ENCODE peak calls at places on chromosomes 4 and X, in eight cellular contexts. One of them, this sample, is unnamed.

GRCh38 chrX:6968231-6968630 is 179.3 kb upstream of the STS start:
- DNase-seq in right lobe of liver: no peak
- DNase-seq in IMR-90: no peak
- DNase-seq in CD4-positive, alpha-beta T cell: no peak
- DNase-seq in tibial nerve: no peak
- DNase-seq in RWPE2: no peak
- DNase-seq in HCT116: no peak
- DNase-seq in PC-3: no peak
- DNase-seq in this sample: no peak

GRCh38 chrX:74420194-74421035 is 878 bp upstream of the SLC16A2 start:
- DNase-seq in right lobe of liver: peak; percentile 78
- DNase-seq in IMR-90: peak; percentile 48
- DNase-seq in CD4-positive, alpha-beta T cell: peak; percentile 20
- DNase-seq in tibial nerve: peak; percentile 35
- DNase-seq in RWPE2: peak; percentile 68
- DNase-seq in HCT116: no peak
- DNase-seq in PC-3: peak; percentile 70
- DNase-seq in this sample: peak; percentile 80

GRCh38 chrX:34716322-34716721 is 59.2 kb upstream of the TMEM47 start:
- DNase-seq in right lobe of liver: no peak
- DNase-seq in IMR-90: peak; percentile 11
- DNase-seq in CD4-positive, alpha-beta T cell: no peak
- DNase-seq in tibial nerve: no peak
- DNase-seq in RWPE2: no peak
- DNase-seq in HCT116: no peak
- DNase-seq in PC-3: peak; percentile 35
- DNase-seq in this sample: no peak

GRCh38 chrX:113947548-113947947 is 636.3 kb upstream of the HTR2C start:
- DNase-seq in right lobe of liver: no peak
- DNase-seq in IMR-90: no peak
- DNase-seq in CD4-positive, alpha-beta T cell: no peak
- DNase-seq in tibial nerve: no peak
- DNase-seq in RWPE2: no peak
- DNase-seq in HCT116: peak; percentile 12
- DNase-seq in PC-3: no peak
- DNase-seq in this sample: no peak

GRCh38 chr4:21976166-21976565 is 27.6 kb upstream of the KCNIP4 start:
- DNase-seq in right lobe of liver: no peak
- DNase-seq in IMR-90: no peak
- DNase-seq in CD4-positive, alpha-beta T cell: no peak
- DNase-seq in tibial nerve: no peak
- DNase-seq in RWPE2: no peak
- DNase-seq in HCT116: no peak
- DNase-seq in PC-3: no peak
- DNase-seq in this sample: no peak

GRCh38 chrX:38839269-38839668 is 38.0 kb downstream of the MID1IP1 start:
- DNase-seq in right lobe of liver: no peak
- DNase-seq in IMR-90: no peak
- DNase-seq in CD4-positive, alpha-beta T cell: no peak
- DNase-seq in tibial nerve: no peak
- DNase-seq in RWPE2: no peak
- DNase-seq in HCT116: no peak
- DNase-seq in PC-3: no peak
- DNase-seq in this sample: no peak

GRCh38 chr4:22515145-22515887 is 550 bp downstream of the ADGRA3 start:
- DNase-seq in right lobe of liver: peak; percentile 77
- DNase-seq in IMR-90: peak; percentile 64
- DNase-seq in CD4-positive, alpha-beta T cell: no peak
- DNase-seq in tibial nerve: peak; percentile 29
- DNase-seq in RWPE2: peak; percentile 72
- DNase-seq in HCT116: no peak
- DNase-seq in PC-3: peak; percentile 56
- DNase-seq in this sample: peak; percentile 69

GRCh38 chr4:33063238-33063637 is 2343.1 kb downstream of the PCDH7 start:
- DNase-seq in right lobe of liver: no peak
- DNase-seq in IMR-90: peak; percentile 54
- DNase-seq in CD4-positive, alpha-beta T cell: no peak
- DNase-seq in tibial nerve: no peak
- DNase-seq in RWPE2: no peak
- DNase-seq in HCT116: no peak
- DNase-seq in PC-3: peak; percentile 1
- DNase-seq in this sample: no peak

GRCh38 chrX:141669689-141670088 is 28.9 kb downstream of the SPANXD start:
- DNase-seq in right lobe of liver: no peak
- DNase-seq in IMR-90: no peak
- DNase-seq in CD4-positive, alpha-beta T cell: no peak
- DNase-seq in tibial nerve: no peak
- DNase-seq in RWPE2: no peak
- DNase-seq in HCT116: no peak
- DNase-seq in PC-3: no peak
- DNase-seq in this sample: no peak

DNA sequence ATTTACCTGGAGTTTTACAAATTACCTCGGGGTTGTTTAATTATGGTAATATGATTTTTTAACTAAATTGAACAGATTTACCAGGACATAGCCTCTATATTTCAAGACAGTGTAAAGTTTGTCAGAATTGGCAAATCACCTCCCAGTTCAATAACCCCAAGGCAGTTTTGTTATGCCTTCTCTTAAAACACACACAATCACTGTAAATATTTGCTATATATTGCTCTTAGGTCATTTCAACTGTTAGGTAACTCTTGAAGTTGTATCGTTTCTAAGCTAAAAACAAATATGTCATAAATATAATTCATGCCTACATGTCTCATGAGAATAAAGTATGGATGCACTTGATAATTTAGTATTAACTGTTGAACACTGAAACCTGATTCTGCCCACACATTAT is 24.1 kb downstream of the PDLIM5 start:
- DNase-seq in right lobe of liver: no peak
- DNase-seq in IMR-90: no peak
- DNase-seq in CD4-positive, alpha-beta T cell: no peak
- DNase-seq in tibial nerve: no peak
- DNase-seq in RWPE2: no peak
- DNase-seq in HCT116: no peak
- DNase-seq in PC-3: no peak
- DNase-seq in this sample: no peak
- TF ChIP-seq CTCF in right lobe of liver: no peak
- TF ChIP-seq CTCF in IMR-90: no peak
- TF ChIP-seq CTCF in CD4-positive, alpha-beta T cell: no peak
- TF ChIP-seq CTCF in tibial nerve: no peak
- TF ChIP-seq CTCF in RWPE2: no peak
- TF ChIP-seq CTCF in HCT116: no peak
- TF ChIP-seq CTCF in PC-3: no peak
- TF ChIP-seq CTCF in this sample: no peak

DNA sequence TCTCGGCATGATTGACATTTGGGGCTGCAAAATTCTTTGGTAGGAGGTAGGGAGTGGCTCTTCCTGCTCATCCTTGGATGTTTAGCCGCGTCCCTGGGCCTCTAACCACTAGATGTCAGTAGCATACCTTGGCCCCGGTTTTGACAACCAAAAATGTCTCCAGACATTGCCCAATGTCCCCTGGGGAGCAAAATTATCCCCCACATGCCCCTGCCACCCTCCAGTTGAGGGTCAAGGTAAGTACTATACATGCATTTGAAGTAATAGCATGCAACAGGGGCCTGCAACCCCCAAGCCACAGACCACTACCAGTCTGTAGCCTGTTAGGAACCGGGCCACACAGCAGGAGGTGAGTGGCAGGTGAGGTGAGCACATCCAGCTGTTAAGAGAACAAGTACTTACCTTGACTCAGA is 17.6 kb upstream of the KIAA1210 start:
- DNase-seq in right lobe of liver: peak; percentile 39
- DNase-seq in IMR-90: no peak
- DNase-seq in CD4-positive, alpha-beta T cell: no peak
- DNase-seq in tibial nerve: no peak
- DNase-seq in RWPE2: no peak
- DNase-seq in HCT116: peak; percentile 12
- DNase-seq in PC-3: peak; percentile 62
- DNase-seq in this sample: no peak
- TF ChIP-seq CTCF in right lobe of liver: peak; percentile 47
- TF ChIP-seq CTCF in IMR-90: peak; percentile 35
- TF ChIP-seq CTCF in CD4-positive, alpha-beta T cell: no peak
- TF ChIP-seq CTCF in tibial nerve: no peak
- TF ChIP-seq CTCF in RWPE2: peak; percentile 40
- TF ChIP-seq CTCF in HCT116: peak; percentile 61
- TF ChIP-seq CTCF in PC-3: peak; percentile 74
- TF ChIP-seq CTCF in this sample: peak; percentile 15

GRCh38 chr4:65968873-65969272 is 298.6 kb upstream of the EPHA5 start:
- DNase-seq in right lobe of liver: no peak
- DNase-seq in IMR-90: no peak
- DNase-seq in CD4-positive, alpha-beta T cell: no peak
- DNase-seq in tibial nerve: no peak
- DNase-seq in RWPE2: no peak
- DNase-seq in HCT116: no peak
- DNase-seq in PC-3: no peak
- DNase-seq in this sample: no peak
- TF ChIP-seq CTCF in right lobe of liver: no peak
- TF ChIP-seq CTCF in IMR-90: no peak
- TF ChIP-seq CTCF in CD4-positive, alpha-beta T cell: no peak
- TF ChIP-seq CTCF in tibial nerve: no peak
- TF ChIP-seq CTCF in RWPE2: no peak
- TF ChIP-seq CTCF in HCT116: no peak
- TF ChIP-seq CTCF in PC-3: no peak
- TF ChIP-seq CTCF in this sample: no peak

GRCh38 chr4:26859762-26860156 is 882 bp upstream of the STIM2 start:
- DNase-seq in right lobe of liver: no peak
- DNase-seq in IMR-90: no peak
- DNase-seq in CD4-positive, alpha-beta T cell: no peak
- DNase-seq in tibial nerve: no peak
- DNase-seq in RWPE2: no peak
- DNase-seq in HCT116: no peak
- DNase-seq in PC-3: no peak
- DNase-seq in this sample: no peak

GRCh38 chr4:26861434-26862186 is 969 bp downstream of the STIM2 start:
- DNase-seq in right lobe of liver: peak; percentile 82
- DNase-seq in IMR-90: peak; percentile 65
- DNase-seq in CD4-positive, alpha-beta T cell: peak; percentile 81
- DNase-seq in tibial nerve: peak; percentile 36
- DNase-seq in RWPE2: peak; percentile 68
- DNase-seq in HCT116: no peak
- DNase-seq in PC-3: peak; percentile 37
- DNase-seq in this sample: peak; percentile 85

GRCh38 chr4:26860922-26861433 is 337 bp downstream of the STIM2 start:
- DNase-seq in right lobe of liver: peak; percentile 61
- DNase-seq in IMR-90: peak; percentile 44
- DNase-seq in CD4-positive, alpha-beta T cell: peak; percentile 40
- DNase-seq in tibial nerve: no peak
- DNase-seq in RWPE2: peak; percentile 66
- DNase-seq in HCT116: no peak
- DNase-seq in PC-3: peak; percentile 19
- DNase-seq in this sample: peak; percentile 84

GRCh38 chr4:26858947-26859401 is 1.7 kb upstream of the STIM2 start:
- DNase-seq in right lobe of liver: no peak
- DNase-seq in IMR-90: peak; percentile 34
- DNase-seq in CD4-positive, alpha-beta T cell: no peak
- DNase-seq in tibial nerve: no peak
- DNase-seq in RWPE2: no peak
- DNase-seq in HCT116: no peak
- DNase-seq in PC-3: no peak
- DNase-seq in this sample: no peak

GRCh38 chr4:26860157-26860921 is at the start of gene STIM2:
- DNase-seq in right lobe of liver: peak; percentile 98
- DNase-seq in IMR-90: peak; percentile 96
- DNase-seq in CD4-positive, alpha-beta T cell: peak; percentile 95
- DNase-seq in tibial nerve: peak; percentile 91
- DNase-seq in RWPE2: peak; percentile 94
- DNase-seq in HCT116: peak; percentile 93
- DNase-seq in PC-3: peak; percentile 95
- DNase-seq in this sample: peak; percentile 97
- TF ChIP-seq CTCF in right lobe of liver: peak; percentile 48
- TF ChIP-seq CTCF in IMR-90: peak; percentile 44
- TF ChIP-seq CTCF in CD4-positive, alpha-beta T cell: peak; percentile 45
- TF ChIP-seq CTCF in tibial nerve: peak; percentile 14
- TF ChIP-seq CTCF in RWPE2: peak; percentile 37
- TF ChIP-seq CTCF in HCT116: peak; percentile 37
- TF ChIP-seq CTCF in PC-3: no peak
- TF ChIP-seq CTCF in this sample: peak; percentile 26

DNA sequence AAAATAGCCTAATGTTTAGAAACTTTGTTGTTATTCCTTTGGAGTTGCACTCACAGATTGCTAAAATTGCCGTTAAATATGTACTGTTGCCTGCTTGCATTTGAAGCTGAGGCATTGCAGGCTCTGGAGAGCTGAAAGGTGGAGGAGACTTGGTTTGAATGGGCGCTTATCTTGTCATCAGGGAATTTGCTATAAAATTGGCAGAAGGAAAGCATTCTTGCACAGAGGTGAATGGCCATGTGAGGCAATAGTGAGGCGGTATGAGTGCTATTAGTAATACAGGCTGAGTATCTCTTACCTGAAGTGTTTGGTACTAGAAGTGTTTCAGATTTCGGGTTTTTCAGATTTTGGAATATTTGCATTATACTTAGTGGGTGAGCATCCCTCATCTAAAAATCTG is 41.3 kb downstream of the TRAPPC11 start:
- DNase-seq in right lobe of liver: no peak
- DNase-seq in IMR-90: no peak
- DNase-seq in CD4-positive, alpha-beta T cell: no peak
- DNase-seq in tibial nerve: no peak
- DNase-seq in RWPE2: no peak
- DNase-seq in HCT116: no peak
- DNase-seq in PC-3: peak; percentile 38
- DNase-seq in this sample: no peak
- TF ChIP-seq CTCF in right lobe of liver: no peak
- TF ChIP-seq CTCF in IMR-90: no peak
- TF ChIP-seq CTCF in CD4-positive, alpha-beta T cell: no peak
- TF ChIP-seq CTCF in tibial nerve: no peak
- TF ChIP-seq CTCF in RWPE2: no peak
- TF ChIP-seq CTCF in HCT116: no peak
- TF ChIP-seq CTCF in PC-3: no peak
- TF ChIP-seq CTCF in this sample: no peak

GRCh38 chr4:37970702-37971101 is 10.5 kb downstream of the PTTG2 start:
- DNase-seq in right lobe of liver: peak; percentile 73
- DNase-seq in IMR-90: peak; percentile 33
- DNase-seq in CD4-positive, alpha-beta T cell: peak; percentile 44
- DNase-seq in tibial nerve: no peak
- DNase-seq in RWPE2: no peak
- DNase-seq in HCT116: peak; percentile 21
- DNase-seq in PC-3: peak; percentile 59
- DNase-seq in this sample: peak; percentile 76
- TF ChIP-seq CTCF in right lobe of liver: peak; percentile 40
- TF ChIP-seq CTCF in IMR-90: peak; percentile 34
- TF ChIP-seq CTCF in CD4-positive, alpha-beta T cell: no peak
- TF ChIP-seq CTCF in tibial nerve: peak; percentile 32
- TF ChIP-seq CTCF in RWPE2: peak; percentile 51
- TF ChIP-seq CTCF in HCT116: peak; percentile 67
- TF ChIP-seq CTCF in PC-3: peak; percentile 61
- TF ChIP-seq CTCF in this sample: no peak